ENCODE peak calls at places on chromosomes 12 and 14, in six cellular contexts. R is neuronal stem cell, L is mesenchymal stem cell, M is IMR-90, E is H1, Q is trophoblast cell. A is an unnamed sample.

GRCh38 chr12:54227376-54227775 is 38.6 kb upstream of the SMUG1 start:
- DNase-seq in R (no peak), L (no peak), M (no peak), E (no peak), Q (no peak), A (no peak)

GRCh38 chr12:67430708-67431335 is 161.7 kb downstream of the CAND1 start:
- DNase-seq in R (no peak), L (no peak), M (no peak), E (no peak), Q (no peak), A (no peak)

GRCh38 chr14:93006484-93007128 is 83.7 kb downstream of the CHGA start:
- DNase-seq in R (no peak), L (no peak), M (no peak), E (no peak), Q (no peak), A (no peak)

GRCh38 chr12:86914716-86915115 is 658.5 kb upstream of the MGAT4C start:
- DNase-seq in R (peak), L (peak), M (peak), E (no peak), Q (peak), A (no peak)

GRCh38 chr14:105388976-105389375 is 9.4 kb upstream of the TEX22 start:
- DNase-seq in R (no peak), L (no peak), M (no peak), E (no peak), Q (no peak), A (no peak)

GRCh38 chr12:49838973-49839633 is 3.8 kb downstream of the BCDIN3D start:
- DNase-seq in R (no peak), L (peak), M (peak), E (no peak), Q (peak), A (no peak)

GRCh38 chr12:32702470-32702869 is 23.4 kb downstream of the DNM1L start:
- DNase-seq in R (no peak), L (peak), M (no peak), E (no peak), Q (no peak), A (no peak)

GRCh38 chr12:26699237-26699636 is 133.8 kb downstream of the ITPR2 start:
- DNase-seq in R (no peak), L (no peak), M (peak), E (no peak), Q (peak), A (no peak)

GRCh38 chr12:130281157-130281799 is 56.4 kb upstream of the PIWIL1 start:
- DNase-seq in R (peak), L (no peak), M (no peak), E (peak), Q (peak), A (peak)

DNA sequence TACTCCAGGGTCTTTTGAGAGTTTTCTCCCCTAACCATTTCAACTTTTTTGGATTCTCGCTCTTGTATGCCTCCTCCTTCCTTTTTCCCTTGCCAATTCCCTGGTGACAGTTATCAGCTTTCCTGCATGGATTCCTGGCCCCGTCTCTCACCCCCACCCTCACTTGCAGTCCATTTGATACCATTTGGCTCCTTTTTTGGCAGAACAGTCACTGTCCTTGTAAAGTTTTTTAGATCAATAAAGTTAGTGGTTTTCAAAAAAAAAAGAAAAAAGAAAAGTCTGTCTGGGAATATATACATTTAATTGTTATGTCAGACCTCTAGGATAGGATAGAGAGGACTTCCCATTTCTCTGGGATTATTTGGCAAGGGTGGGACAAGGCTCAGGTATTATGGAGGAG is 42.1 kb downstream of the ACTN1 start:
- DNase-seq in R (no peak), L (no peak), M (no peak), E (no peak), Q (no peak), A (no peak)
- H3K14ac ChIP-seq in R (no peak), L (no peak), M (peak), E (no peak), Q (no peak), A (no peak)

GRCh38 chr12:65462506-65462905 is 184.0 kb downstream of the MSRB3 start:
- DNase-seq in R (no peak), L (no peak), M (no peak), E (no peak), Q (no peak), A (no peak)
- H3K14ac ChIP-seq in R (no peak), L (no peak), M (no peak), E (no peak), Q (no peak), A (no peak)

GRCh38 chr14:64114796-64115195 is 179.4 kb downstream of the ESR2 start:
- DNase-seq in R (no peak), L (no peak), M (no peak), E (no peak), Q (no peak), A (no peak)

GRCh38 chr14:64114166-64114565 is 180.0 kb downstream of the ESR2 start:
- DNase-seq in R (no peak), L (peak), M (peak), E (no peak), Q (no peak), A (peak)

GRCh38 chr14:64113279-64113678 is 180.9 kb downstream of the ESR2 start:
- DNase-seq in R (no peak), L (no peak), M (no peak), E (no peak), Q (no peak), A (no peak)

GRCh38 chr14:64110832-64111231 is 183.3 kb downstream of the ESR2 start:
- DNase-seq in R (no peak), L (no peak), M (peak), E (no peak), Q (no peak), A (no peak)

DNA sequence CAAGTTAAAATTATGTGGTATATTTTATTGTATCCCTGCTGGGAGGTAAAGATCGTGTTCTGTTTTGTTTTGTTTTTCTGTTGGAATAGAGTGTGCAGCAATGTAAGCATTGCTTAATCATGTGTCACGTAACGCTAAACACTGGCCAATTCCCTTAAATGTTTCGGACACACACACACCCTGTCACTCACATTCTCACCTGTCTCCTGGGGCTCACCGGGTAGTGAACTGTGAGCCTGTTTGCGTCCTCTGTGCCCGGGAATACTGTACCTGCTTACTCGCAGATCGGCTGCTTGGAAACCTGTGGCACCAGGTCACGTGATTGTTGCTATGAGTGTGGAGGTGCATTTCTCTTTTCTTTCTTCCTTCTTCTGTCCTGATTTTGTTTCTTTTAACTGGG is 181.3 kb downstream of the ESR2 start:
- DNase-seq in R (no peak), L (no peak), M (no peak), E (no peak), Q (peak), A (no peak)
- H3K14ac ChIP-seq in R (no peak), L (no peak), M (no peak), E (no peak), Q (no peak), A (no peak)

GRCh38 chr12:2170376-2170775 is 117.6 kb downstream of the CACNA1C start:
- DNase-seq in R (no peak), L (peak), M (no peak), E (no peak), Q (no peak), A (no peak)
- H3K14ac ChIP-seq in R (no peak), L (no peak), M (no peak), E (no peak), Q (no peak), A (no peak)

GRCh38 chr12:19857197-19857596 is 417.9 kb downstream of the AEBP2 start:
- DNase-seq in R (no peak), L (no peak), M (no peak), E (no peak), Q (no peak), A (no peak)

GRCh38 chr12:19850341-19851065 is 411.2 kb downstream of the AEBP2 start:
- DNase-seq in R (no peak), L (peak), M (peak), E (no peak), Q (peak), A (no peak)

GRCh38 chr12:19856389-19856788 is 417.1 kb downstream of the AEBP2 start:
- DNase-seq in R (no peak), L (peak), M (peak), E (no peak), Q (no peak), A (no peak)

GRCh38 chr12:19852100-19852855 is 413.0 kb downstream of the AEBP2 start:
- DNase-seq in R (no peak), L (no peak), M (no peak), E (no peak), Q (peak), A (no peak)

DNA sequence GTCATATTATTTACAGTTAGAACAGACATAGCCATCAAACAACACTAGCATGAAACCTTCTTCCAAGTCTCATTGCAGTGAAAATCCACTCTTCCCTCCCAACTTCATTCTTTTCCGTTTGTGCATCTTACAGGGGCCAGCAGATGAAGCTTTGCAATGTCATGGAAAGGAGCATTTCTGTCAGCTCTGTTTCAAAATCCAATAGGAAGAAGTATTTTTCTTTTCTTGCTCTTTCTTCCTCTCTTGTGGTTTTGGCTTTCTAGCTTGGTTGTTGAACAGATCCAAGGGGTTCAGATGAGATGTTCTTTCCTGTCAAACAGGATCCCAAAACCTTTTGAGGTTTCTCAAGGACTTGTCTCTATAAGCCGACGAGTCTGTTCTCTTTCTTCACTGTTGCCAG is 416.6 kb downstream of the AEBP2 start:
- DNase-seq in R (no peak), L (no peak), M (no peak), E (no peak), Q (no peak), A (no peak)
- H3K14ac ChIP-seq in R (no peak), L (no peak), M (no peak), E (no peak), Q (no peak), A (no peak)

GRCh38 chr12:58140395-58140794 is 199.0 kb downstream of the ATP23 start:
- DNase-seq in R (no peak), L (no peak), M (no peak), E (no peak), Q (peak), A (no peak)

GRCh38 chr12:58139894-58140293 is 198.5 kb downstream of the ATP23 start:
- DNase-seq in R (no peak), L (no peak), M (no peak), E (no peak), Q (no peak), A (no peak)

GRCh38 chr12:58148405-58148804 is 207.0 kb downstream of the ATP23 start:
- DNase-seq in R (no peak), L (peak), M (peak), E (no peak), Q (peak), A (no peak)

GRCh38 chr12:58142991-58143390 is 201.6 kb downstream of the ATP23 start:
- DNase-seq in R (no peak), L (no peak), M (no peak), E (no peak), Q (no peak), A (no peak)

DNA sequence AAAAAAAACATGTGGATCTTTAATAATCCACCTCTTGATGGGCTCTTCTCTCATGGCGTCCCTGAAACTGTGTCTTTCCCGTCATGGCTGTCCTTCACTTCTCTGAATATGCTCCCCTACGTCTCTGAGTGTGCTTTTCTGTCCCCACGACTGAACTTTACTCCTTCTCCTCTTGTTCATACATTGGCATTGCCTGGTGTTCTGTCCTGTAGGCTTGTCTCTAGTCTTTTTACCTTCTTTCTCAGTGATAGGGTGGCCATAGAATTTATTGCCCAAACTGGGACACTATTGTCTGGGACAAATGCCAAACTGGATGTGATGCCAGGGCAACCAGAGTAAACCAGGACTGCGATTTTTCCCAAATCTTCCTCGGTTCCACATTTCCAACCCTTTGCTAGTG is 202.1 kb downstream of the ATP23 start:
- DNase-seq in R (no peak), L (no peak), M (no peak), E (no peak), Q (no peak), A (no peak)
- H3K14ac ChIP-seq in R (no peak), L (no peak), M (no peak), E (no peak), Q (no peak), A (no peak)

A was measured in H9.